ENCODE peak calls at places on chromosomes 1 and 21, in ten cellular contexts. D is psoas muscle, U is body of pancreas, V is PC-9, I is colonic mucosa, N is choroid plexus epithelial cell, R is Caco-2, W is Panc1, M is AG10803, F is GM12865. X is an unnamed sample.

GRCh38 chr1:19087737-19088594 is 122.1 kb downstream of the UBR4 start:
- DNase-seq in D (no peak), U (peak), V (no peak), I (peak), N (no peak), R (no peak), W (no peak), M (no peak), F (peak), X (no peak)

GRCh38 chr1:170247751-170248521 is 102.2 kb downstream of the NTMT2 start:
- DNase-seq in D (no peak), U (no peak), V (no peak), I (no peak), N (no peak), R (no peak), W (no peak), M (peak), F (peak), X (no peak)

GRCh38 chr1:37177230-37177864 is 143.0 kb upstream of the GRIK3 start:
- DNase-seq in D (peak), U (peak), V (no peak), I (peak), N (peak), R (no peak), W (peak), M (peak), F (peak), X (peak)

GRCh38 chr1:29322147-29322694 is 85.9 kb downstream of the PTPRU start:
- DNase-seq in D (no peak), U (no peak), V (no peak), I (no peak), N (no peak), R (no peak), W (no peak), M (no peak), F (no peak), X (no peak)

GRCh38 chr1:15411593-15412487 is 2.2 kb downstream of the EFHD2 start:
- DNase-seq in D (peak), U (peak), V (peak), I (peak), N (peak), R (no peak), W (no peak), M (no peak), F (peak), X (peak)

GRCh38 chr1:41827991-41828570 is 90.6 kb downstream of the HIVEP3 start:
- DNase-seq in D (no peak), U (no peak), V (no peak), I (no peak), N (peak), R (no peak), W (no peak), M (peak), F (no peak), X (peak)

GRCh38 chr1:236103646-236104218 is 38.6 kb upstream of the GPR137B start:
- DNase-seq in D (no peak), U (peak), V (no peak), I (peak), N (peak), R (peak), W (peak), M (peak), F (peak), X (peak)

GRCh38 chr1:165162671-165163241 is 193.8 kb downstream of the LMX1A start:
- DNase-seq in D (peak), U (peak), V (peak), I (no peak), N (peak), R (no peak), W (no peak), M (peak), F (no peak), X (no peak)

GRCh38 chr1:246091477-246091876 is 415.6 kb downstream of the SMYD3 start:
- DNase-seq in D (no peak), U (no peak), V (no peak), I (no peak), N (no peak), R (no peak), W (no peak), M (peak), F (no peak), X (no peak)

GRCh38 chr1:232481091-232481490 is 148.8 kb downstream of the SIPA1L2 start:
- DNase-seq in D (no peak), U (no peak), V (no peak), I (no peak), N (no peak), R (no peak), W (no peak), M (no peak), F (no peak), X (no peak)

GRCh38 chr1:47725732-47726495 is 271.3 kb downstream of the TRABD2B start:
- DNase-seq in D (peak), U (peak), V (peak), I (peak), N (peak), R (peak), W (peak), M (peak), F (peak), X (peak)

GRCh38 chr1:67791686-67792475 is 41.4 kb downstream of the GNG12 start:
- DNase-seq in D (no peak), U (no peak), V (peak), I (no peak), N (peak), R (no peak), W (no peak), M (peak), F (no peak), X (peak)

GRCh38 chr1:12594966-12595838 is 22.8 kb downstream of the DHRS3 start:
- DNase-seq in D (peak), U (peak), V (peak), I (peak), N (peak), R (no peak), W (no peak), M (peak), F (no peak), X (peak)

GRCh38 chr1:12593621-12594066 is 24.4 kb downstream of the DHRS3 start:
- DNase-seq in D (peak), U (no peak), V (no peak), I (peak), N (peak), R (no peak), W (no peak), M (peak), F (no peak), X (peak)

GRCh38 chr1:12592496-12592895 is 25.5 kb downstream of the DHRS3 start:
- DNase-seq in D (peak), U (no peak), V (no peak), I (no peak), N (no peak), R (no peak), W (no peak), M (no peak), F (no peak), X (no peak)

GRCh38 chr1:12595839-12596821 is 21.9 kb downstream of the DHRS3 start:
- DNase-seq in D (peak), U (peak), V (peak), I (peak), N (peak), R (peak), W (no peak), M (peak), F (peak), X (peak)

DNA sequence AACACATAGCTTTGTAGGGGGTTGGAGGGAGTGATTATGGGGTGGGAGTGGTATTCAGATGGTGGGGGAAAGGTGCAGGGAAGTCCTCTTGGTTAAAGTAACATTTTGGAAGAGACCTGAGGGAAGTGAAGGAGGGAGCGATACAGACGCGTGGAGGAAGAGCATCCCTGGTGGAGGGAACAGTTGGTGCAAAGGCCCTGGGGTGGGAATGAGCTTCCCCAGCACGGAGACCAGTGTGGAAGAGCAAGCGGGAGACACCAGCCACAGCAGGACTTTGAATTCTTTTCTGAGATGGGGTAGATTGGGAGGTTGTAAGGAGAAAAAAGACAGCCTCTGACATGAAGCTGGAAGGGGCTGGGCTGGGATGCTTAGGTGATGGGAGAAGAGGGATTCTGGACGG is 23.5 kb downstream of the DHRS3 start:
- DNase-seq in D (peak), U (no peak), V (no peak), I (no peak), N (no peak), R (no peak), W (no peak), M (no peak), F (no peak), X (no peak)
- H3K4me3 ChIP-seq in D (peak), U (no peak), V (peak), I (no peak), N (no peak), R (no peak), W (no peak), M (no peak), F (no peak), X (no peak)

GRCh38 chr1:177783052-177783451 is 186.8 kb downstream of the SEC16B start:
- DNase-seq in D (no peak), U (no peak), V (no peak), I (no peak), N (no peak), R (no peak), W (no peak), M (no peak), F (no peak), X (no peak)
- TF ChIP-seq CTCF in D (no peak), U (no peak), V (no peak), I (no peak), N (peak), R (no peak), W (peak), M (no peak), F (peak), X (no peak)

DNA sequence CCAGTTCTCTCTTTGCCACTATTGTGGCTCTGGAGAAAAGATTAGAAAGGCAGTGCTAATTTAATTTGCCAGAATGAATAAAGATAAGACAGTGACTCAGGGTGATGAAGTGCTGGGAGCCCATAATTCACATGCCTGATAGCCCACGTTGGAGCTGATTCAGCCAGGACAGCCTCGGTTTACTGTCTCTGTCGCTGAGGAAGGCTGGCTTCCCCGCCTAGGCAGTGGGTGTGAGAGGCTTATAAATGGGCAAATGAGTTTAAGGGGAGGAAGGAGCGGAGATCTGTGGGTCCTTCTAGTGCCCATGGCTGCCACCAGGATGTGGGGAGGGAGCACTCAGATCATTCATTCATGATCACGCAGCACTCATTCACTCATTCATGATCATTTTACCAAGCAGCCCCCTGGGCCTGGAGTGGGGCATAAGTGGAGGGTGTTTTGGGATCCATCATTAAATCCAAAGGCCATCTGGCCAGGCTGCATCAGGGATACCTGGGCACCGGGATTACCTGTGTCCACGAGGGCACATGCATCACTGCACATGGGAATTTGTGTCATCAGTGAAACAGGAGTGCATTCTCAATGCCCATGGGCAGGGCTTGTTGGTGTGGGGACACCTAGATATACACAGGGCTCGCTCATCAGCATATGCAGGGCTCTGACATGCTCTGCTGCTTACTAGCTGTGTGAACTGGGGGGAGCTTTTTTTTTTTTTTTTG is 315.4 kb downstream of the MATN1 start:
- DNase-seq in D (no peak), U (no peak), V (no peak), I (peak), N (no peak), R (no peak), W (no peak), M (no peak), F (no peak), X (no peak)
- H3K4me3 ChIP-seq in D (no peak), U (no peak), V (no peak), I (no peak), N (no peak), R (no peak), W (no peak), M (no peak), F (no peak), X (no peak)

GRCh38 chr1:156547982-156548381 is 24.4 kb downstream of the IQGAP3 start:
- DNase-seq in D (no peak), U (peak), V (no peak), I (no peak), N (no peak), R (no peak), W (no peak), M (no peak), F (no peak), X (no peak)
- TF ChIP-seq CTCF in D (no peak), U (no peak), V (no peak), I (no peak), N (no peak), R (no peak), W (no peak), M (no peak), F (no peak), X (no peak)

GRCh38 chr1:72280714-72281113 is 1.6 kb downstream of the NEGR1 start:
- DNase-seq in D (no peak), U (no peak), V (no peak), I (no peak), N (peak), R (no peak), W (no peak), M (no peak), F (no peak), X (no peak)

GRCh38 chr1:72282271-72282656 is at the start of gene NEGR1:
- DNase-seq in D (peak), U (peak), V (no peak), I (peak), N (peak), R (peak), W (peak), M (peak), F (peak), X (peak)

GRCh38 chr1:72281144-72281543 is 1.2 kb downstream of the NEGR1 start:
- DNase-seq in D (no peak), U (no peak), V (no peak), I (no peak), N (peak), R (no peak), W (no peak), M (peak), F (no peak), X (no peak)

GRCh38 chr1:72282690-72283203 is 408 bp upstream of the NEGR1 start:
- DNase-seq in D (peak), U (peak), V (peak), I (peak), N (peak), R (peak), W (peak), M (peak), F (peak), X (peak)

GRCh38 chr1:72281637-72282270 is 585 bp downstream of the NEGR1 start:
- DNase-seq in D (peak), U (no peak), V (no peak), I (peak), N (peak), R (no peak), W (no peak), M (no peak), F (no peak), X (no peak)
- H3K4me3 ChIP-seq in D (peak), U (no peak), V (peak), I (peak), N (peak), R (no peak), W (peak), M (peak), F (no peak), X (peak)

GRCh38 chr1:147516157-147516917 is 25.0 kb upstream of the BCL9 start:
- DNase-seq in D (no peak), U (no peak), V (no peak), I (no peak), N (no peak), R (no peak), W (no peak), M (no peak), F (no peak), X (no peak)
- TF ChIP-seq CTCF in D (no peak), U (no peak), V (no peak), I (no peak), N (no peak), R (no peak), W (no peak), M (no peak), F (no peak), X (no peak)

DNA sequence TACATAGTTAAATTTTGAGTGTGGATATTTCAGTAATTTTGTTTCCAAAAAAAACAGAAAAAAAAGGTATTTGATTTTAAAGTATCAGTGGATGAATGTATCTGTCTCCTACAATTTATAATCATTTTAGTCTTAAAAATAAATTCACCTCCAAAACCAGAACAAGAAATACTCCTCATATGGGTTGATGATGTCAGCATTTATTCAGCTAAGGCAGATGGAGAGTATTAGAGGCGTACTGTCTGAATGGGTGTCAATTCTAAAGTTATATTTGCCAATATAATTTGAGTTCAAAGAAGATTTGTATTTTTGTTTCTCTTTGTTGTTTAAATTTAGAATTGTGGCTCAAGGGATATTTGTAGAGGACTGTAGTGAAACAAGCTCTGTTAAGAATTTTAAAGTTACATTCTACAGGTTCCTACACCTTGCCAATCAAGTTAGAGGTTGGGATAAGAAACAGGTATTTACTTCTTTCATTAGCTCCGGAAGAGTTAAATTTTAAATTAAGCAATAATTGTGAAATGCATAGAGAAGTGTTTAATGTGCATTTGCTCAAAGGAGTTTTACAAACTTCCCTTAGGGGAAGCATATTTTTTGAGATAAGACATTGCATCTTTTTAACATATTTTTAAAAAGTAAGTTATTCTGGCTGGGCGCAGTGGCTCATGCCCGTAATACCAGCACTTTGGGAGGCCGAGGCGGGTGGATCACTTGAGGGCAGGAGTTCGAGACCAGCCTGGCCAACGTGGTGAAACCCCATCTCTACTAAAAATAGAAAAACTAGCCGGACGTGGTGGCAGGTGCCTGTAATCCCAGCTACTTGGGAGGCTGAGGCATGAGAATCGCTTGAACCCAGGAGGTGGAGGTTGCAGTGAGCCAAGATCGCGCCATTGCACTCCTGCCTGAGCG is 1.2 kb downstream of the PLA2G4A start:
- DNase-seq in D (no peak), U (no peak), V (no peak), I (no peak), N (no peak), R (no peak), W (no peak), M (no peak), F (no peak), X (no peak)
- H3K4me3 ChIP-seq in D (peak), U (no peak), V (peak), I (peak), N (peak), R (no peak), W (no peak), M (no peak), F (peak), X (peak)

DNA sequence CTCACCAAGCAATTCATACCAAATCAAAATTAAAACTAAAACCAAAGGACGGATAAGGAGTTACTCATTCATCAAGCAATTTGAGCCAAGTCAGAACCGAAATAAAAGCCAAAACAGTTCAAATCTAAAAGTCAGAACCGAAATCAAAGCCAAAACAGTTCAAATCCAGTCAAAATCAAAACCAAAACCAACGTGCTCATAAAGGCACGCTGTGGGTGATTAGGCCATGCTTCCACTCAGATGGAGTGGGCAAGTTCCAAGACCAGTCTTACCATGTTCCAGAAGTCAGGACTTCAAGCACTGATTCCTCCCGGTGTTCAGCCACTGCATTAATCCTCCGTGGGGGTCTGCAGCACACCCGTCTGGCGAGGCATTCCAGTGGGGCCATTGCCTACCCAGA is 409.3 kb downstream of the TGFB2 start:
- DNase-seq in D (no peak), U (no peak), V (no peak), I (no peak), N (no peak), R (no peak), W (no peak), M (no peak), F (no peak), X (no peak)
- TF ChIP-seq CTCF in D (no peak), U (no peak), V (no peak), I (no peak), N (no peak), R (no peak), W (no peak), M (no peak), F (no peak), X (no peak)

DNA sequence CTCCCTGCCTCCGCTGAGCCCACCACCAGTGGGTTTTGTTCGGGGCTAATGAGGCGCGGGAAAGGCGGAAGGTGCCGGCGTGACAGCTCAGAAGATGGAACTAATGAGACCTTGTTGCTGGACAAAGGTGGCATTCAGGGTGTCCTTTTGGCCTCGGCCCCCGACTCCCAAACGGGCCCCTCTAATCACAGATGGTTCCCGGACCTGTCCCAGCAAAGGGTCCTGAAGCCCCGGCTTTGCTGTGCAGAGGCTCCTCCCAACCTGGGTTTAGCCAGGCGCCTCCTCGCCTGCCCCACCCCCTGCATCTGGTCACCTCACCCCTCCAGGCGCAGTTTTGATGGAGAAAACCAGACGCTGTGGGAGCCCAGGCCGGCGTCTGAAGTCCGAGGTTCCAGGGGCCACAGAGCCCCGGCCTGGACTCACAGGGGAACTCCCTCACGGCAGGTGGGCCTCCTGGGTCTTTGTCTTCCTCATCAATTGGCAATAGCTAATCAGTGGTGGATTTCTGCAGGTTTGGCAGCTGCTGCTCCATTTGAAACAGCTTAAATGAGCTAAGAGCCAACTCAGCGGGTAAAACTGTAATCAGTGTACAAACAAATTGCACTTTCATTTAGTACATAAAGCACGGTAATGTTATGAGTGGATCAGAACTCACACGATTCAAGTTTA is 44.3 kb upstream of the ADARB1 start:
- DNase-seq in D (peak), U (no peak), V (no peak), I (no peak), N (no peak), R (no peak), W (no peak), M (no peak), F (no peak), X (no peak)
- H3K4me3 ChIP-seq in D (no peak), U (no peak), V (no peak), I (no peak), N (no peak), R (no peak), W (no peak), M (no peak), F (no peak), X (no peak)

X was measured in fibroblast of pulmonary artery.